ENCODE peak calls at places on chromosomes 6 and 20, in nine cellular contexts. K, T, O, C, D, P, Q, J and V are unnamed samples.

GRCh38 chr6:145372671-145373123 is 362.6 kb downstream of the EPM2A start:
- DNase-seq in Q (no peak), J (no peak), T (no peak), O (no peak), K (no peak), D (peak; percentile 78), P (no peak), C (no peak), V (no peak)

GRCh38 chr20:25286917-25287316 is 39.0 kb downstream of the PYGB start:
- DNase-seq in C (no peak), J (peak; percentile 41), O (peak; percentile 17), D (no peak), P (no peak), K (no peak), T (no peak), Q (no peak), V (peak; percentile 17)

GRCh38 chr6:40395066-40395697 is 192.0 kb downstream of the LRFN2 start:
- DNase-seq in J (no peak), P (peak; percentile 15), T (no peak), O (no peak), Q (no peak), K (no peak), C (peak; percentile 83), D (no peak), V (no peak)

GRCh38 chr6:7264686-7265384 is 48.2 kb downstream of the SSR1 start:
- DNase-seq in J (peak; percentile 41), C (no peak), D (peak; percentile 2), Q (peak; percentile 6), P (no peak), T (no peak), K (no peak), O (peak; percentile 13), V (no peak)

GRCh38 chr6:33197431-33198048 is 2.9 kb downstream of the RXRB start:
- DNase-seq in D (peak; percentile 38), O (peak; percentile 63), Q (no peak), C (no peak), P (peak; percentile 72), J (no peak), K (no peak), T (peak; percentile 49), V (peak; percentile 56)

GRCh38 chr6:3321042-3321441 is 62.3 kb downstream of the PSMG4 start:
- DNase-seq in D (no peak), K (no peak), Q (no peak), O (no peak), J (no peak), C (no peak), T (no peak), P (no peak), V (no peak)

GRCh38 chr20:1926237-1926636 is 31.0 kb downstream of the SIRPA start:
- DNase-seq in O (no peak), J (no peak), T (no peak), P (no peak), K (no peak), C (no peak), Q (no peak), D (no peak), V (no peak)

GRCh38 chr20:1628621-1629020 is 8.8 kb upstream of the SIRPB1 start:
- DNase-seq in P (no peak), T (no peak), O (no peak), Q (no peak), C (peak; percentile 39), J (no peak), D (no peak), K (no peak), V (no peak)

GRCh38 chr6:83815631-83816030 is 37.5 kb upstream of the RIPPLY2 start:
- DNase-seq in J (no peak), T (no peak), O (no peak), Q (no peak), C (no peak), K (no peak), D (no peak), P (no peak), V (no peak)

GRCh38 chr6:127192911-127193503 is 73.7 kb upstream of the RNF146 start:
- DNase-seq in D (no peak), P (no peak), T (no peak), O (no peak), J (no peak), K (no peak), C (no peak), Q (no peak), V (no peak)

GRCh38 chr6:1562171-1562955 is 47.4 kb upstream of the FOXC1 start:
- DNase-seq in Q (no peak), D (no peak), C (peak; percentile 7), O (no peak), J (no peak), K (no peak), T (no peak), P (no peak), V (no peak)

GRCh38 chr6:106860940-106861339 is 113.6 kb downstream of the CD24 start:
- DNase-seq in P (no peak), Q (no peak), C (no peak), O (no peak), D (no peak), K (no peak), T (no peak), J (no peak), V (no peak)
- H3K9me3 ChIP-seq in P (peaks cover 36% of the 10 kb centered on the region), Q (no peaks in the 10 kb centered on the region), C (no peaks in the 10 kb centered on the region), O (no peaks in the 10 kb centered on the region), D (no peaks in the 10 kb centered on the region), K (no peaks in the 10 kb centered on the region), T (no peaks in the 10 kb centered on the region), J (no peaks in the 10 kb centered on the region), V (peaks cover 3% of the 10 kb centered on the region)

GRCh38 chr6:41575598-41575997 is 29.4 kb downstream of the FOXP4 start:
- DNase-seq in K (no peak), P (no peak), C (no peak), O (no peak), T (no peak), Q (no peak), J (no peak), D (no peak), V (no peak)

GRCh38 chr6:41572613-41573012 is 26.4 kb downstream of the FOXP4 start:
- DNase-seq in D (no peak), C (no peak), K (no peak), T (no peak), Q (no peak), P (no peak), O (no peak), J (no peak), V (no peak)

GRCh38 chr6:41571066-41571780 is 25.0 kb downstream of the FOXP4 start:
- DNase-seq in T (no peak), J (no peak), O (no peak), C (no peak), D (no peak), Q (no peak), K (peak; percentile 44), P (no peak), V (no peak)

GRCh38 chr6:41574002-41574401 is 27.8 kb downstream of the FOXP4 start:
- DNase-seq in Q (no peak), D (no peak), J (no peak), O (no peak), C (no peak), P (no peak), T (no peak), K (no peak), V (no peak)

DNA sequence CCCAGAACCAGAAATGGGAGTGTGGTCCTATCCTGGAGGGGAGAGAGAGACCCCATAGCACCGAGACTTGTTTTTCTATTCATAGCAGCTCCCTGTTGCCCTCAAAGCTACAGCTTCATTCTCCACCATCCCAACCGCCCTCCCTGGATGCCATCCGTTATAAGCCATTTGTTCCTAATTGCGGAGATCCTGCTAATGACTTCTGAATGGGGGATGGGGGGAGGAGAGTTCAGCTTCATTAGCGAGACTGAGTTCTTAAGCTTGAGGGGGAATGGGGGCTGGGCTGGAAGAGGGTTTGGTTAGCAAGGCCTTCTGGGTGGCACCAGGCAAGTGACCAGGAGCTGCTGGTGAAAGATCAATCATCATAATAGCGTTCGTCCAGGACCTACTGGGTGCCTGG is 27.1 kb downstream of the FOXP4 start:
- DNase-seq in C (no peak), T (no peak), Q (no peak), K (no peak), O (no peak), J (no peak), D (no peak), P (no peak), V (no peak)
- TF ChIP-seq CTCF in C (no peak), T (no peak), Q (no peak), K (no peak), O (no peak), J (no peak), D (no peak), P (no peak), V (no peak)

GRCh38 chr20:63140683-63141433 is 75.1 kb downstream of the YTHDF1 start:
- DNase-seq in C (no peak), T (no peak), J (peak; percentile 63), K (no peak), Q (no peak), O (no peak), D (no peak), P (no peak), V (peak; percentile 5)

GRCh38 chr20:63137851-63138415 is 78.0 kb downstream of the YTHDF1 start:
- DNase-seq in C (no peak), O (no peak), D (no peak), P (no peak), T (no peak), Q (no peak), J (peak; percentile 37), K (no peak), V (peak; percentile 14)

GRCh38 chr20:63139856-63140255 is 76.1 kb downstream of the YTHDF1 start:
- DNase-seq in Q (no peak), J (peak; percentile 38), C (no peak), T (no peak), D (no peak), P (no peak), K (no peak), O (no peak), V (no peak)

GRCh38 chr20:63139369-63139768 is 76.6 kb downstream of the YTHDF1 start:
- DNase-seq in Q (no peak), T (no peak), D (no peak), O (no peak), K (no peak), P (no peak), C (no peak), J (no peak), V (no peak)

GRCh38 chr20:63138855-63139341 is 77.0 kb downstream of the YTHDF1 start:
- DNase-seq in P (no peak), J (peak; percentile 37), O (no peak), K (no peak), Q (no peak), T (no peak), C (no peak), D (no peak), V (peak; percentile 16)
- H3K9me3 ChIP-seq in P (no peaks in the 10 kb centered on the region), J (no peaks in the 10 kb centered on the region), O (no peaks in the 10 kb centered on the region), K (no peaks in the 10 kb centered on the region), Q (no peaks in the 10 kb centered on the region), T (no peaks in the 10 kb centered on the region), C (no peaks in the 10 kb centered on the region), D (no peaks in the 10 kb centered on the region), V (no peaks in the 10 kb centered on the region)

DNA sequence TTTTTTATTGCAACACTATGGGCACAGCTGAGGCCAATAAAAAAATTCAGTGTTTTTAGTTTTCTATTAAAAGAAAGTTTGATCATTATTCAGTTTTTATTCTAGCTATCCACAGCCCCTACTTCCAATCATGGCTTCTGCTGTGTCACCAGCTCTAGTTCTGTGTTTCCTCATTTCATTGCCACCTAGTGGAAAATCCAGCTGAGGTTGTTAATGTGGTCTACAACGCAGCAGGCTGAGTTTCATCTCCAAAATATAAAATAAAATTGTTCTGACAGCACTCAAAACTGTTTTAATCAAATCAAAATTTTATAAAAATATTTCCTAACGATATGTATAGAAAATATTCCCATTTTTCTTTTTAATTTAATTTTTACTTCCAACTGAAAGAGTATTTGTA is 13.6 kb downstream of the COL9A1 start:
- DNase-seq in Q (no peak), D (no peak), O (no peak), P (no peak), K (no peak), J (no peak), T (no peak), C (no peak), V (no peak)
- TF ChIP-seq CTCF in Q (no peak), D (peak; percentile 18), O (no peak), P (peak; percentile 50), K (no peak), J (peak; percentile 22), T (no peak), C (no peak), V (no peak)